ENCODE peak calls at places on chromosomes 1 and 21, in four cellular contexts. R is GM12891, N is GM12878, M is prostate gland. C is an unnamed sample.

GRCh38 chr1:97050501-97050900 is 328.9 kb downstream of the PTBP2 start:
- DNase-seq in R (no peak), N (no peak), M (no peak), C (no peak)

GRCh38 chr1:69700770-69701169 is 133.0 kb downstream of the LRRC7 start:
- DNase-seq in R (no peak), N (no peak), M (no peak), C (no peak)

GRCh38 chr1:148160421-148161251 is 8.6 kb upstream of the NBPF11 start:
- DNase-seq in R (no peak), N (no peak), M (no peak), C (no peak)

GRCh38 chr21:14361958-14362357 is 21.0 kb downstream of the HSPA13 start:
- DNase-seq in R (no peak), N (no peak), M (peak; percentile 37), C (no peak)

GRCh38 chr1:41368384-41368783 is 7.2 kb downstream of the FOXO6 start:
- DNase-seq in R (no peak), N (no peak), M (no peak), C (no peak)

GRCh38 chr1:53188099-53188498 is 8.5 kb upstream of the CPT2 start:
- DNase-seq in R (no peak), N (no peak), M (no peak), C (no peak)

GRCh38 chr1:10676987-10677386 is 119.5 kb downstream of the CASZ1 start:
- DNase-seq in R (no peak), N (no peak), M (no peak), C (no peak)

GRCh38 chr1:101507547-101507971 is 270.7 kb downstream of the S1PR1 start:
- DNase-seq in R (no peak), N (no peak), M (no peak), C (no peak)

GRCh38 chr1:152164542-152165136 is 5.6 kb upstream of the RPTN start:
- DNase-seq in R (no peak), N (no peak), M (no peak), C (no peak)

GRCh38 chr1:97451422-97451821 is 469.4 kb downstream of the DPYD start:
- DNase-seq in R (no peak), N (no peak), M (no peak), C (no peak)

GRCh38 chr1:189117072-189117770 is 1360.4 kb downstream of the BRINP3 start:
- DNase-seq in R (no peak), N (no peak), M (no peak), C (no peak)

GRCh38 chr21:34280987-34281386 is 82.8 kb upstream of the KCNE2 start:
- DNase-seq in R (no peak), N (no peak), M (no peak), C (no peak)

GRCh38 chr1:84347547-84348239 is 46.2 kb downstream of the SAMD13 start:
- DNase-seq in R (no peak), N (no peak), M (no peak), C (no peak)

GRCh38 chr1:239803666-239804228 is 287.9 kb upstream of the FMN2 start:
- DNase-seq in R (no peak), N (no peak), M (no peak), C (no peak)

GRCh38 chr1:52460686-52461085 is 56.3 kb downstream of the PRPF38A start:
- DNase-seq in R (no peak), N (no peak), M (no peak), C (no peak)

GRCh38 chr1:240093120-240093961 is 1.7 kb downstream of the FMN2 start:
- DNase-seq in R (peak; percentile 12), N (no peak), M (no peak), C (peak; percentile 12)

GRCh38 chr1:25167269-25168192 is 64.8 kb downstream of the SYF2 start:
- DNase-seq in R (no peak), N (no peak), M (no peak), C (no peak)

GRCh38 chr1:230581446-230582079 is 60.7 kb upstream of the COG2 start:
- DNase-seq in R (no peak), N (no peak), M (no peak), C (no peak)

GRCh38 chr21:44253832-44254700 is 7.6 kb downstream of the DNMT3L start:
- DNase-seq in R (no peak), N (no peak), M (no peak), C (peak; percentile 13)

GRCh38 chr21:41707231-41707988 is 59.4 kb downstream of the RIPK4 start:
- DNase-seq in R (no peak), N (no peak), M (peak; percentile 64), C (no peak)

GRCh38 chr1:160428655-160429054 is 28.3 kb downstream of the VANGL2 start:
- DNase-seq in R (no peak), N (peak; percentile 81), M (no peak), C (no peak)

GRCh38 chr1:190084552-190084951 is 393.1 kb downstream of the BRINP3 start:
- DNase-seq in R (no peak), N (no peak), M (no peak), C (no peak)

GRCh38 chr21:41852151-41852928 is 26.8 kb downstream of the PRDM15 start:
- DNase-seq in R (no peak), N (no peak), M (no peak), C (no peak)

GRCh38 chr1:203778789-203779188 is 13.8 kb downstream of the LAX1 start:
- DNase-seq in R (no peak), N (no peak), M (no peak), C (no peak)

GRCh38 chr1:43545686-43546387 is 15.2 kb downstream of the PTPRF start:
- DNase-seq in R (no peak), N (no peak), M (peak; percentile 53), C (no peak)

GRCh38 chr1:147273409-147274307 is 31.2 kb downstream of the CHD1L start:
- DNase-seq in R (peak; percentile 16), N (peak; percentile 9), M (peak; percentile 16), C (peak; percentile 18)

GRCh38 chr1:159828916-159829634 is 2.4 kb downstream of the SLAMF8 start:
- DNase-seq in R (peak; percentile 45), N (peak; percentile 40), M (peak; percentile 14), C (peak; percentile 41)

GRCh38 chr1:66464356-66464755 is 69.6 kb upstream of the SGIP1 start:
- DNase-seq in R (no peak), N (no peak), M (no peak), C (no peak)

GRCh38 chr1:212311836-212312497 is 26.8 kb downstream of the PPP2R5A start:
- DNase-seq in R (no peak), N (no peak), M (no peak), C (no peak)

GRCh38 chr1:163056832-163057231 is 12.3 kb upstream of the RGS4 start:
- DNase-seq in R (no peak), N (no peak), M (no peak), C (no peak)

GRCh38 chr1:172252925-172253324 is 167.6 kb upstream of the C1orf105 start:
- DNase-seq in R (no peak), N (no peak), M (no peak), C (no peak)

GRCh38 chr1:176717052-176717754 is 254.2 kb downstream of the PAPPA2 start:
- DNase-seq in R (no peak), N (no peak), M (no peak), C (no peak)

GRCh38 chr1:20380616-20381035 is 90.0 kb downstream of the VWA5B1 start:
- DNase-seq in R (no peak), N (no peak), M (no peak), C (no peak)

GRCh38 chr1:56302878-56303277 is 276.5 kb downstream of the PLPP3 start:
- DNase-seq in R (no peak), N (no peak), M (no peak), C (no peak)

GRCh38 chr1:54384921-54385726 is 21.1 kb downstream of the SSBP3 start:
- DNase-seq in R (no peak), N (no peak), M (peak; percentile 76), C (no peak)
- TF ChIP-seq POLR2AphosphoS5 in R (no peak), N (no peak), M (peak; percentile 86), C (no peak)

GRCh38 chr1:186210258-186210657 is 164.8 kb downstream of the TPR start:
- DNase-seq in R (no peak), N (no peak), M (no peak), C (no peak)

GRCh38 chr1:186213225-186213607 is 161.8 kb downstream of the TPR start:
- DNase-seq in R (no peak), N (no peak), M (no peak), C (no peak)

GRCh38 chr1:186208405-186209129 is 166.5 kb downstream of the TPR start:
- DNase-seq in R (no peak), N (no peak), M (no peak), C (no peak)

GRCh38 chr1:186214816-186215215 is 160.2 kb downstream of the TPR start:
- DNase-seq in R (no peak), N (no peak), M (no peak), C (no peak)

GRCh38 chr1:186212574-186213224 is 162.4 kb downstream of the TPR start:
- DNase-seq in R (peak; percentile 23), N (no peak), M (peak; percentile 32), C (peak; percentile 6)
- TF ChIP-seq POLR2AphosphoS5 in R (no peak), N (no peak), M (peak; percentile 46), C (no peak)

GRCh38 chr1:28104866-28105467 is 16.6 kb upstream of the EYA3 start:
- DNase-seq in R (no peak), N (no peak), M (no peak), C (no peak)
- TF ChIP-seq POLR2AphosphoS5 in R (no peak), N (no peak), M (no peak), C (no peak)

GRCh38 chr1:22039594-22040347 is 12.7 kb upstream of the CDC42 start:
- DNase-seq in R (peak; percentile 66), N (peak; percentile 97), M (peak; percentile 46), C (peak; percentile 74)
- TF ChIP-seq POLR2AphosphoS5 in R (peak; percentile 60), N (peak; percentile 69), M (peak; percentile 35), C (peak; percentile 62)

GRCh38 chr1:228737613-228738012 is 2.3 kb downstream of the RHOU start:
- DNase-seq in R (no peak), N (no peak), M (no peak), C (no peak)

GRCh38 chr1:228734881-228735801 is at the start of gene RHOU:
- DNase-seq in R (peak; percentile 32), N (no peak), M (peak; percentile 74), C (peak; percentile 24)

GRCh38 chr1:228733576-228733975 is 1.7 kb upstream of the RHOU start:
- DNase-seq in R (no peak), N (no peak), M (no peak), C (no peak)

GRCh38 chr1:228736844-228737415 is 1.7 kb downstream of the RHOU start:
- DNase-seq in R (no peak), N (no peak), M (no peak), C (no peak)

DNA sequence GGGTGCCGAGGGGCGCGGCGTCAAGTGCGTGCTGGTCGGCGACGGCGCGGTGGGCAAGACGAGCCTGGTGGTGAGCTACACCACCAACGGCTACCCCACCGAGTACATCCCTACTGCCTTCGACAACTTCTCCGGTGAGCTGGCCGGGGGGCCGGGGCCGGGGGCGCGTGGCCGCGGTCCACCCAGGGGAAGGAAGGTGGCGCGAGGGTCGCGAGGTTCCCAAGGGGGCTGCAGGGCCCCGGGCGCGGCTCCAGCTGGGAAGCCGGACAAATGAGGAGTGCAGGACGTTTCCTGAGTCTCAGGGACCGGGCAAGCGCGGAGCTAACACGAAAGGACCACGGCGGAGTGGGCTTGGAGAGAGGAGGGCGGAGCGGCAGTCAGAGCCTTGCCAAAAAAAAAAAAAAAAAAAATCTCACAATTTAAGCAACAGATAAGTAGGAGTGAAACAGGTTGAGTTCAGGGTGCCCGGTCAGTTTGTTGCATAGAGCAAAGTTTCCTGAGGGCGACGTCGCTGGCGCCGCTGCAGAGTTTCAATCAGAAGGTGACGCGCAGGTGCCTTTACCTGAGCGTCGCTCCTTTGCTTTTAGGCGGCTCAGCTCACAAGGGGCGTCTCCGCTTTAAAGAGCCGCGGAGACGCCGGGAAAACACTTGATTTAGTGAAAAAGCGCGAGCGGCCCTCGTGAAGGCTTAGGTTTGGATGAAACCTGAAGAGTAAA is 750 bp downstream of the RHOU start:
- DNase-seq in R (peak; percentile 14), N (no peak), M (peak; percentile 49), C (no peak)
- TF ChIP-seq POLR2AphosphoS5 in R (no peak), N (no peak), M (peak; percentile 26), C (no peak)

C was measured in GM12892.